ENCODE peak calls at places on chromosomes 7 and 10, in six cellular contexts. G is AG09309, P is ovary, A is GM12865, F is heart left ventricle, Q is lower lobe of right lung. V is an unnamed sample.

GRCh38 chr10:63375859-63376258 is 89.9 kb downstream of the JMJD1C start:
- DNase-seq in G (no peak), P (no peak), A (no peak), F (no peak), Q (no peak), V (peak)

GRCh38 chr10:119412244-119412750 is 130.2 kb downstream of the RGS10 start:
- DNase-seq in G (no peak), P (peak), A (no peak), F (peak), Q (peak), V (peak)

GRCh38 chr7:91632234-91632947 is 248.1 kb downstream of the MTERF1 start:
- DNase-seq in G (no peak), P (no peak), A (no peak), F (no peak), Q (no peak), V (no peak)

GRCh38 chr7:4745971-4746919 is 29.2 kb upstream of the AP5Z1 start:
- DNase-seq in G (peak), P (no peak), A (peak), F (no peak), Q (no peak), V (peak)

GRCh38 chr10:52541082-52541481 is 227.0 kb downstream of the DKK1 start:
- DNase-seq in G (peak), P (no peak), A (no peak), F (no peak), Q (no peak), V (peak)

GRCh38 chr7:30433082-30433481 is 45.5 kb downstream of the NOD1 start:
- DNase-seq in G (peak), P (peak), A (no peak), F (peak), Q (peak), V (peak)

GRCh38 chr10:60448246-60448645 is 58.6 kb upstream of the ANK3 start:
- DNase-seq in G (no peak), P (no peak), A (no peak), F (no peak), Q (no peak), V (no peak)

GRCh38 chr10:88200637-88201036 is 337.2 kb downstream of the PTEN start:
- DNase-seq in G (no peak), P (no peak), A (no peak), F (no peak), Q (no peak), V (peak)

GRCh38 chr10:100998183-100998990 is 1.2 kb upstream of the LZTS2 start:
- DNase-seq in G (peak), P (peak), A (peak), F (peak), Q (peak), V (peak)

GRCh38 chr7:81299711-81300110 is 380.9 kb upstream of the SEMA3C start:
- DNase-seq in G (no peak), P (no peak), A (no peak), F (no peak), Q (no peak), V (no peak)

GRCh38 chr10:92845926-92846325 is 2.4 kb upstream of the EXOC6 start:
- DNase-seq in G (no peak), P (no peak), A (no peak), F (no peak), Q (no peak), V (no peak)

GRCh38 chr7:32025381-32026075 is 44.7 kb downstream of the PDE1C start:
- DNase-seq in G (no peak), P (no peak), A (no peak), F (no peak), Q (no peak), V (no peak)

GRCh38 chr7:10521306-10521705 is 452.4 kb upstream of the PHF14 start:
- DNase-seq in G (no peak), P (no peak), A (no peak), F (no peak), Q (no peak), V (no peak)

GRCh38 chr10:16644146-16644545 is 122.5 kb upstream of the C1QL3 start:
- DNase-seq in G (no peak), P (no peak), A (no peak), F (no peak), Q (no peak), V (peak)

GRCh38 chr10:109866995-109867635 is 56.2 kb downstream of the XPNPEP1 start:
- DNase-seq in G (no peak), P (no peak), A (no peak), F (no peak), Q (no peak), V (peak)

GRCh38 chr7:152911904-152912303 is 152.4 kb downstream of the ACTR3B start:
- DNase-seq in G (no peak), P (no peak), A (no peak), F (no peak), Q (no peak), V (no peak)

GRCh38 chr7:45885264-45885882 is 2.9 kb upstream of the IGFBP1 start:
- DNase-seq in G (no peak), P (no peak), A (no peak), F (no peak), Q (no peak), V (peak)

GRCh38 chr10:79390057-79390456 is 42.8 kb downstream of the PPIF start:
- DNase-seq in G (no peak), P (no peak), A (no peak), F (no peak), Q (no peak), V (no peak)

GRCh38 chr7:153886121-153886505 is 166.1 kb upstream of the DPP6 start:
- DNase-seq in G (no peak), P (no peak), A (no peak), F (no peak), Q (no peak), V (no peak)

GRCh38 chr7:16891338-16891737 is 9.6 kb upstream of the AGR3 start:
- DNase-seq in G (peak), P (no peak), A (peak), F (peak), Q (no peak), V (peak)

GRCh38 chr10:97393034-97393573 is 8.0 kb downstream of the RRP12 start:
- DNase-seq in G (no peak), P (no peak), A (peak), F (no peak), Q (no peak), V (no peak)

GRCh38 chr7:72292794-72293193 is 119.3 kb downstream of the CALN1 start:
- DNase-seq in G (no peak), P (no peak), A (no peak), F (no peak), Q (no peak), V (no peak)

GRCh38 chr7:155418941-155419755 is 38.8 kb upstream of the EN2 start:
- DNase-seq in G (no peak), P (no peak), A (no peak), F (no peak), Q (no peak), V (no peak)

GRCh38 chr10:126090911-126091728 is 194.8 kb downstream of the FANK1 start:
- DNase-seq in G (peak), P (no peak), A (no peak), F (no peak), Q (no peak), V (peak)

GRCh38 chr7:55494951-55495350 is 77.4 kb downstream of the VOPP1 start:
- DNase-seq in G (no peak), P (no peak), A (no peak), F (no peak), Q (no peak), V (no peak)

GRCh38 chr7:2843711-2844152 is 376 bp downstream of the GNA12 start:
- DNase-seq in G (no peak), P (peak), A (peak), F (peak), Q (peak), V (no peak)

GRCh38 chr10:28996345-28996744 is 292.5 kb upstream of the LYZL1 start:
- DNase-seq in G (no peak), P (no peak), A (no peak), F (no peak), Q (no peak), V (no peak)

GRCh38 chr7:81887098-81887497 is 117.3 kb upstream of the HGF start:
- DNase-seq in G (no peak), P (no peak), A (peak), F (no peak), Q (no peak), V (peak)

GRCh38 chr7:2470204-2471021 is 5.8 kb downstream of the GRIFIN start:
- DNase-seq in G (no peak), P (no peak), A (no peak), F (no peak), Q (no peak), V (no peak)

GRCh38 chr7:12674861-12675260 is 12.6 kb upstream of the ARL4A start:
- DNase-seq in G (no peak), P (no peak), A (peak), F (no peak), Q (no peak), V (peak)

GRCh38 chr7:69962077-69962855 is 364.0 kb downstream of the AUTS2 start:
- DNase-seq in G (no peak), P (no peak), A (no peak), F (peak), Q (peak), V (peak)

GRCh38 chr7:150976529-150977381 is 1.4 kb downstream of the KCNH2 start:
- DNase-seq in G (no peak), P (no peak), A (no peak), F (peak), Q (no peak), V (no peak)

GRCh38 chr7:90715067-90715466 is 118.9 kb downstream of the CDK14 start:
- DNase-seq in G (no peak), P (no peak), A (peak), F (no peak), Q (no peak), V (no peak)

GRCh38 chr7:77797734-77798393 is 370 bp downstream of the TMEM60 start:
- DNase-seq in G (no peak), P (no peak), A (no peak), F (no peak), Q (no peak), V (no peak)

GRCh38 chr7:77798394-77799077 is at the start of the genes PHTF2 and TMEM60:
- DNase-seq in G (peak), P (peak), A (peak), F (peak), Q (peak), V (peak)

GRCh38 chr7:77800730-77801129 is 2.2 kb downstream of the PHTF2 start:
- DNase-seq in G (no peak), P (no peak), A (no peak), F (no peak), Q (no peak), V (no peak)

GRCh38 chr7:77799078-77799964 is 748 bp downstream of the PHTF2 start:
- DNase-seq in G (no peak), P (peak), A (peak), F (peak), Q (peak), V (peak)

DNA sequence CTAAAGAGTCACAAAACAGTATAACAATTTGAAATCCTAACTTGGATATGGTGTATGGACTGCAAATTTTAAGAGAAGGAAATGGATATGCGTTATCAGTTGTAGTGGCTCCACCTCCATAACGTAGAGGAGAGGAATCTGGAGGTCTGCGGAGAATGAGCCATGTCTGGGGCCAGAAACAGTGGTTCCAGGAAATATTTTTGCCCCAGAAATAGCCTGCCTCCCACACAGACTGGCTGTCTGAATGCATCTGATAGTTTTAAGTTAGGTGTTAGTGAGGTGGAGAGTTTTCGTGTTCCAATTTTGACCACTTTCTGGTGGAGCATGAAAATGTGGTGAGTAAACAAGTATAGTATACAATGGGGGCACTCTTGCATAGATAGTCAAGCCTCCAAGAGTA is 1.6 kb downstream of the PHTF2 start:
- DNase-seq in G (no peak), P (no peak), A (peak), F (no peak), Q (no peak), V (peak)
- H3K4me3 ChIP-seq in G (no peak), P (peak), A (peak), F (no peak), Q (peak), V (peak)

DNA sequence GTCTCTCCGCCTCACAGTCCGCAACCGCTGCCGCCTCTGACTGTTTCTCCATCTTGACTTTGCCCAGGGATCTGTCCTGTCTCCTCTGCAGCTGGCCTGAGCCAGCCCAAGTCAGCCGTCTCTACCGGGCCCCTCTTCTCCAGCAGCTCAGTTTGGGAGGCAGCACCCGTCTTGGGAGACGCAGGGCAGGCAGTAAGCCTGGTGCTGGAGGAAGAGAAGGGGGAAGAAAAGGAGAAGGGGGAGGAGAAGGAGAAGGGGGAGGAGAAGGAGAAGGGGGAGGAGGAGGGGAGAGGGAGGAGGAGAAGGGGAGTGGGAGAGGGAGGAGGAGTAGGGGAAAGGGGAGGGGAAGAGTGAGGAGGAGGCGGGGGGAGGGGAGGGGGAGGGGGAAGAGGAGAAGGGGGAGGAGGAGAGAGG is 36.0 kb upstream of the FZD9 start:
- DNase-seq in G (no peak), P (no peak), A (no peak), F (no peak), Q (no peak), V (no peak)
- H3K4me3 ChIP-seq in G (no peak), P (no peak), A (no peak), F (peak), Q (no peak), V (no peak)

GRCh38 chr7:129958643-129959479 is 6.1 kb upstream of the UBE2H start:
- DNase-seq in G (no peak), P (peak), A (no peak), F (peak), Q (no peak), V (peak)
- H3K4me3 ChIP-seq in G (no peak), P (no peak), A (no peak), F (no peak), Q (no peak), V (no peak)

GRCh38 chr7:113013761-113014449 is 72.7 kb downstream of the GPR85 start:
- DNase-seq in G (no peak), P (no peak), A (no peak), F (no peak), Q (no peak), V (peak)

GRCh38 chr7:113004726-113005454 is 81.7 kb downstream of the GPR85 start:
- DNase-seq in G (no peak), P (no peak), A (no peak), F (no peak), Q (no peak), V (no peak)

GRCh38 chr7:113010377-113010776 is 76.2 kb downstream of the GPR85 start:
- DNase-seq in G (no peak), P (no peak), A (no peak), F (no peak), Q (no peak), V (no peak)

GRCh38 chr7:113008755-113009154 is 77.9 kb downstream of the GPR85 start:
- DNase-seq in G (no peak), P (no peak), A (no peak), F (no peak), Q (no peak), V (no peak)
- H3K4me3 ChIP-seq in G (no peak), P (no peak), A (no peak), F (no peak), Q (no peak), V (no peak)